ENCODE peak calls at places on chromosomes 1 and 21, in seven cellular contexts. U, R, I, F, S, W and X are unnamed samples.

GRCh38 chr1:228289996-228290881 is 82.4 kb downstream of the OBSCN start:
- ATAC-seq in U (no peak), R (no peak), I (no peak), F (no peak), S (no peak), W (no peak), X (no peak)

GRCh38 chr1:101112051-101112770 is 86.6 kb upstream of the DPH5 start:
- ATAC-seq in U (peak), R (no peak), I (peak), F (peak), S (no peak), W (peak), X (peak)

GRCh38 chr1:232822524-232822923 is 17.3 kb downstream of the MAP10 start:
- ATAC-seq in U (no peak), R (no peak), I (no peak), F (no peak), S (no peak), W (no peak), X (no peak)

GRCh38 chr1:161718559-161719324 is 2.6 kb upstream of the FCRLB start:
- ATAC-seq in U (no peak), R (no peak), I (no peak), F (no peak), S (no peak), W (no peak), X (no peak)

GRCh38 chr1:185787238-185787637 is 53.0 kb downstream of the HMCN1 start:
- ATAC-seq in U (no peak), R (no peak), I (no peak), F (peak), S (no peak), W (no peak), X (no peak)

GRCh38 chr1:155776414-155776813 is 80.6 kb downstream of the GON4L start:
- ATAC-seq in U (no peak), R (peak), I (no peak), F (no peak), S (no peak), W (no peak), X (no peak)

GRCh38 chr21:45577806-45578801 is 35.9 kb upstream of the SLC19A1 start:
- ATAC-seq in U (peak), R (peak), I (no peak), F (no peak), S (no peak), W (no peak), X (no peak)

GRCh38 chr1:161092621-161093028 is 3.3 kb upstream of the NECTIN4 start:
- ATAC-seq in U (peak), R (peak), I (peak), F (no peak), S (no peak), W (peak), X (peak)

GRCh38 chr1:111219466-111220286 is 7.8 kb upstream of the CHI3L2 start:
- ATAC-seq in U (no peak), R (no peak), I (peak), F (no peak), S (peak), W (peak), X (peak)